ENCODE peak calls at places on chromosomes 3 and 15, in seven cellular contexts. Y is NCI-H187, K is neuronal stem cell, P is hypothalamus, D is NAMALWA, U is MG63, M is skeletal muscle cell. I is an unnamed sample.

GRCh38 chr3:57434041-57434440 is 110.1 kb downstream of the DNAH12 start:
- DNase-seq in D (peak), U (no peak), Y (no peak), M (no peak), K (no peak), P (no peak), I (no peak)

GRCh38 chr3:178382388-178383061 is 153.7 kb upstream of the KCNMB2 start:
- DNase-seq in D (no peak), K (no peak), M (peak), P (no peak), Y (no peak), U (peak), I (no peak)

GRCh38 chr15:90837052-90837621 is 31.3 kb upstream of the FURIN start:
- DNase-seq in U (no peak), M (no peak), P (no peak), D (no peak), Y (no peak), K (no peak), I (no peak)

GRCh38 chr3:63914312-63914711 is 2.1 kb upstream of the SCAANT1 start:
- DNase-seq in K (no peak), M (no peak), P (no peak), Y (no peak), D (no peak), U (no peak), I (no peak)

GRCh38 chr3:141089339-141090152 is 38.4 kb downstream of the SPSB4 start:
- DNase-seq in U (no peak), Y (no peak), P (no peak), M (no peak), D (no peak), K (no peak), I (no peak)

GRCh38 chr15:78225783-78226541 is 8.4 kb downstream of the ACSBG1 start:
- DNase-seq in U (peak), Y (no peak), K (no peak), P (no peak), D (no peak), M (peak), I (no peak)

GRCh38 chr3:50418845-50419244 is 59.5 kb upstream of the TMEM115 start:
- DNase-seq in Y (no peak), K (no peak), M (no peak), P (no peak), D (no peak), U (no peak), I (no peak)

GRCh38 chr3:68988740-68989139 is 24.7 kb downstream of the EOGT start:
- DNase-seq in M (no peak), U (no peak), P (no peak), Y (no peak), K (no peak), D (no peak), I (no peak)

GRCh38 chr3:129934234-129935123 is 40.0 kb upstream of the TRH start:
- DNase-seq in Y (no peak), D (peak), K (peak), M (no peak), P (peak), U (no peak), I (no peak)

GRCh38 chr3:142976621-142977398 is 13.3 kb upstream of the PAQR9 start:
- DNase-seq in D (no peak), U (peak), K (no peak), M (peak), P (peak), Y (no peak), I (no peak)

GRCh38 chr3:24377218-24377993 is 117.2 kb downstream of the THRB start:
- DNase-seq in K (no peak), Y (no peak), D (no peak), P (no peak), M (no peak), U (no peak), I (no peak)

GRCh38 chr3:72376917-72377710 is 471.1 kb downstream of the SHQ1 start:
- DNase-seq in P (no peak), U (no peak), M (no peak), D (no peak), K (no peak), Y (no peak), I (no peak)

GRCh38 chr3:46628980-46629379 is 16.7 kb downstream of the FAM240A start:
- DNase-seq in U (peak), P (peak), Y (no peak), D (no peak), K (no peak), M (no peak), I (no peak)

GRCh38 chr3:128123231-128123537 is 428 bp downstream of the RUVBL1 start:
- DNase-seq in K (peak), U (no peak), P (no peak), Y (no peak), M (no peak), D (no peak), I (no peak)

GRCh38 chr3:119294889-119295769 is 946 bp downstream of the ARHGAP31 start:
- DNase-seq in Y (no peak), M (no peak), P (peak), D (peak), K (peak), U (peak), I (peak)

GRCh38 chr3:170869645-170870593 is at the start of gene RPL22L1:
- DNase-seq in U (peak), M (peak), P (no peak), D (peak), Y (no peak), K (peak), I (peak)

GRCh38 chr3:49013113-49013737 is 5.2 kb downstream of the DALRD3 start:
- DNase-seq in D (no peak), P (no peak), K (no peak), U (no peak), Y (no peak), M (no peak), I (no peak)

GRCh38 chr3:100603449-100603848 is 6.0 kb upstream of the ADGRG7 start:
- DNase-seq in M (no peak), U (no peak), D (peak), K (no peak), Y (no peak), P (no peak), I (no peak)

GRCh38 chr3:133933097-133934024 is 37.7 kb upstream of the RAB6B start:
- DNase-seq in U (no peak), M (no peak), K (no peak), D (no peak), Y (no peak), P (no peak), I (no peak)

GRCh38 chr15:81897011-81897677 is 148.7 kb downstream of the MEX3B start:
- DNase-seq in M (no peak), D (no peak), K (no peak), Y (no peak), P (no peak), U (peak), I (no peak)

GRCh38 chr3:185254799-185255198 is 950 bp upstream of the EHHADH start:
- DNase-seq in M (no peak), U (no peak), P (no peak), D (no peak), K (no peak), Y (no peak), I (no peak)

GRCh38 chr3:100297784-100298183 is 36.8 kb upstream of the NIT2 start:
- DNase-seq in P (no peak), Y (no peak), M (peak), U (peak), K (no peak), D (no peak), I (no peak)

GRCh38 chr15:99090011-99090699 is 14.7 kb upstream of the SYNM start:
- DNase-seq in Y (no peak), U (no peak), D (peak), P (no peak), M (no peak), K (no peak), I (peak)

GRCh38 chr15:33008284-33009011 is 186.1 kb downstream of the FMN1 start:
- DNase-seq in U (no peak), K (no peak), M (peak), Y (no peak), D (no peak), P (no peak), I (no peak)

GRCh38 chr3:151383956-151384355 is 597 bp downstream of the P2RY12 start:
- DNase-seq in M (no peak), U (no peak), D (peak), Y (no peak), K (no peak), P (no peak), I (no peak)

GRCh38 chr3:14773691-14774128 is 45.1 kb upstream of the FGD5 start:
- DNase-seq in K (no peak), U (no peak), P (no peak), Y (no peak), M (no peak), D (no peak), I (no peak)

GRCh38 chr3:150737874-150738679 is 24.9 kb downstream of the SIAH2 start:
- DNase-seq in K (no peak), M (no peak), D (peak), Y (no peak), P (no peak), U (no peak), I (no peak)